ENCODE peak calls at places on chromosomes 13 and 19, in five cellular contexts. One of them, this sample, is unnamed. For H3K4me1, H3K27me3 and H3K36me3, the result is how much of the 10 kb centered on the place peaks cover.

GRCh38 chr13:20130012-20130411 is 30.8 kb downstream of the GJA3 start:
- DNase-seq in upper lobe of right lung: no peak
- DNase-seq in ascending aorta: no peak
- DNase-seq in SJSA1: no peak
- DNase-seq in body of pancreas: no peak
- DNase-seq in this sample: no peak

GRCh38 chr19:23986623-23987022 is 71.9 kb downstream of the ZNF726 start:
- DNase-seq in upper lobe of right lung: no peak
- DNase-seq in ascending aorta: no peak
- DNase-seq in SJSA1: no peak
- DNase-seq in body of pancreas: no peak
- DNase-seq in this sample: no peak

GRCh38 chr13:112735791-112736190 is 46.0 kb downstream of the ATP11A start:
- DNase-seq in upper lobe of right lung: peak
- DNase-seq in ascending aorta: no peak
- DNase-seq in SJSA1: no peak
- DNase-seq in body of pancreas: no peak
- DNase-seq in this sample: no peak

GRCh38 chr19:53977429-53977990 is 13.9 kb upstream of the CACNG6 start:
- DNase-seq in upper lobe of right lung: no peak
- DNase-seq in ascending aorta: peak
- DNase-seq in SJSA1: peak
- DNase-seq in body of pancreas: peak
- DNase-seq in this sample: peak

GRCh38 chr13:77516342-77516789 is 19.1 kb upstream of the SCEL start:
- DNase-seq in upper lobe of right lung: no peak
- DNase-seq in ascending aorta: no peak
- DNase-seq in SJSA1: no peak
- DNase-seq in body of pancreas: no peak
- DNase-seq in this sample: no peak

GRCh38 chr19:2739602-2740313 is at the start of gene SLC39A3:
- DNase-seq in upper lobe of right lung: peak
- DNase-seq in ascending aorta: peak
- DNase-seq in SJSA1: peak
- DNase-seq in body of pancreas: peak
- DNase-seq in this sample: peak

GRCh38 chr13:38498271-38498670 is 148.6 kb downstream of the UFM1 start:
- DNase-seq in upper lobe of right lung: no peak
- DNase-seq in ascending aorta: no peak
- DNase-seq in SJSA1: no peak
- DNase-seq in body of pancreas: no peak
- DNase-seq in this sample: no peak

GRCh38 chr13:114059428-114059827 is 73.0 kb downstream of the RASA3 start:
- DNase-seq in upper lobe of right lung: no peak
- DNase-seq in ascending aorta: no peak
- DNase-seq in SJSA1: no peak
- DNase-seq in body of pancreas: no peak
- DNase-seq in this sample: no peak

GRCh38 chr19:23273022-23273593 is 22.9 kb upstream of the ZNF724 start:
- DNase-seq in upper lobe of right lung: no peak
- DNase-seq in ascending aorta: no peak
- DNase-seq in SJSA1: no peak
- DNase-seq in body of pancreas: no peak
- DNase-seq in this sample: peak

GRCh38 chr13:27578121-27579030 is 42.0 kb downstream of the LNX2 start:
- DNase-seq in upper lobe of right lung: no peak
- DNase-seq in ascending aorta: no peak
- DNase-seq in SJSA1: peak
- DNase-seq in body of pancreas: no peak
- DNase-seq in this sample: no peak

GRCh38 chr13:68982961-68983619 is 1124.5 kb upstream of the ATXN8OS start:
- DNase-seq in upper lobe of right lung: no peak
- DNase-seq in ascending aorta: no peak
- DNase-seq in SJSA1: no peak
- DNase-seq in body of pancreas: no peak
- DNase-seq in this sample: no peak

GRCh38 chr13:48567521-48568331 is 34.8 kb upstream of the RCBTB2 start:
- DNase-seq in upper lobe of right lung: no peak
- DNase-seq in ascending aorta: no peak
- DNase-seq in SJSA1: no peak
- DNase-seq in body of pancreas: peak
- DNase-seq in this sample: no peak

GRCh38 chr13:77448689-77449088 is 86.8 kb upstream of the SCEL start:
- DNase-seq in upper lobe of right lung: no peak
- DNase-seq in ascending aorta: no peak
- DNase-seq in SJSA1: no peak
- DNase-seq in body of pancreas: peak
- DNase-seq in this sample: no peak

GRCh38 chr19:33472696-33473624 is 48.6 kb downstream of the PEPD start:
- DNase-seq in upper lobe of right lung: peak
- DNase-seq in ascending aorta: no peak
- DNase-seq in SJSA1: peak
- DNase-seq in body of pancreas: no peak
- DNase-seq in this sample: peak

GRCh38 chr13:52882803-52883202 is 34.4 kb upstream of the PCDH8 start:
- DNase-seq in upper lobe of right lung: no peak
- DNase-seq in ascending aorta: no peak
- DNase-seq in SJSA1: no peak
- DNase-seq in body of pancreas: no peak
- DNase-seq in this sample: no peak

GRCh38 chr19:55519461-55520311 is 17.2 kb downstream of the SBK2 start:
- DNase-seq in upper lobe of right lung: no peak
- DNase-seq in ascending aorta: no peak
- DNase-seq in SJSA1: no peak
- DNase-seq in body of pancreas: no peak
- DNase-seq in this sample: no peak

GRCh38 chr19:55640043-55640576 is 692 bp upstream of the ZNF580 start:
- DNase-seq in upper lobe of right lung: peak
- DNase-seq in ascending aorta: peak
- DNase-seq in SJSA1: no peak
- DNase-seq in body of pancreas: peak
- DNase-seq in this sample: peak

GRCh38 chr19:403221-404036 is 5.5 kb downstream of the C2CD4C start:
- DNase-seq in upper lobe of right lung: peak
- DNase-seq in ascending aorta: peak
- DNase-seq in SJSA1: no peak
- DNase-seq in body of pancreas: no peak
- DNase-seq in this sample: no peak

GRCh38 chr13:43364210-43365041 is 341.0 kb downstream of the DNAJC15 start:
- DNase-seq in upper lobe of right lung: no peak
- DNase-seq in ascending aorta: no peak
- DNase-seq in SJSA1: peak
- DNase-seq in body of pancreas: peak
- DNase-seq in this sample: no peak

GRCh38 chr19:609001-609340 is 19.3 kb downstream of the HCN2 start:
- DNase-seq in upper lobe of right lung: peak
- DNase-seq in ascending aorta: no peak
- DNase-seq in SJSA1: no peak
- DNase-seq in body of pancreas: peak
- DNase-seq in this sample: no peak

GRCh38 chr19:2661615-2662014 is 40.9 kb downstream of the GNG7 start:
- DNase-seq in upper lobe of right lung: no peak
- DNase-seq in ascending aorta: no peak
- DNase-seq in SJSA1: no peak
- DNase-seq in body of pancreas: no peak
- DNase-seq in this sample: peak

GRCh38 chr13:100100115-100100879 is 11.4 kb downstream of the PCCA start:
- DNase-seq in upper lobe of right lung: no peak
- DNase-seq in ascending aorta: no peak
- DNase-seq in SJSA1: peak
- DNase-seq in body of pancreas: peak
- DNase-seq in this sample: no peak

GRCh38 chr13:84609716-84610115 is 727.4 kb upstream of the SLITRK1 start:
- DNase-seq in upper lobe of right lung: no peak
- DNase-seq in ascending aorta: no peak
- DNase-seq in SJSA1: no peak
- DNase-seq in body of pancreas: no peak
- DNase-seq in this sample: no peak

GRCh38 chr13:28410096-28410495 is 84.8 kb downstream of the FLT1 start:
- DNase-seq in upper lobe of right lung: no peak
- DNase-seq in ascending aorta: no peak
- DNase-seq in SJSA1: no peak
- DNase-seq in body of pancreas: no peak
- DNase-seq in this sample: no peak

GRCh38 chr13:97630725-97631124 is 196.8 kb downstream of the RAP2A start:
- DNase-seq in upper lobe of right lung: no peak
- DNase-seq in ascending aorta: no peak
- DNase-seq in SJSA1: no peak
- DNase-seq in body of pancreas: no peak
- DNase-seq in this sample: no peak

GRCh38 chr19:16285769-16286564 is 38.7 kb upstream of the KLF2 start:
- DNase-seq in upper lobe of right lung: no peak
- DNase-seq in ascending aorta: peak
- DNase-seq in SJSA1: no peak
- DNase-seq in body of pancreas: no peak
- DNase-seq in this sample: no peak

GRCh38 chr13:41668130-41668757 is 210.9 kb downstream of the RGCC start:
- DNase-seq in upper lobe of right lung: no peak
- DNase-seq in ascending aorta: peak
- DNase-seq in SJSA1: peak
- DNase-seq in body of pancreas: peak
- DNase-seq in this sample: peak

GRCh38 chr13:98517576-98518310 is 59.2 kb downstream of the STK24 start:
- DNase-seq in upper lobe of right lung: no peak
- DNase-seq in ascending aorta: peak
- DNase-seq in SJSA1: no peak
- DNase-seq in body of pancreas: no peak
- DNase-seq in this sample: no peak

GRCh38 chr19:32265991-32266390 is 79.4 kb upstream of the ZNF507 start:
- DNase-seq in upper lobe of right lung: no peak
- DNase-seq in ascending aorta: no peak
- DNase-seq in SJSA1: no peak
- DNase-seq in body of pancreas: no peak
- DNase-seq in this sample: no peak

DNA sequence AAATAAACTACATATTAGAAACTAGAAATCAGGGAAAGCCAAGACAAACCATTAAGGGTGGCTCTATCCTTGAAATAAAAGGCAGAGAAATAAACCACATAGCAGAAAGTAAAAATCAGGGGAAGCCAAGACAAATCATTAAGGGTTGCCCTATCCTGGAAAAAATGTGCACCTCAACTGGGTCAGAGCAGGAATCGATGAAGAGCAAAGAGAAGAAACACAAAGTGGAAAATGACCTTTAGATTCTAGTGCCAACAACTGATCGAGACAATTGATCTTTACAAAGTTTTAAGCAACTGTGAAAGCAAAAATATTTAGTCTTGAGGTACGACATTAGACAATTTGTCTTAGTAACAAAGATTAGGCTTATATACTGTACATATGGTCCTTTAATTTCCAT is 26.6 kb downstream of the KLF12 start:
- DNase-seq in upper lobe of right lung: no peak
- DNase-seq in ascending aorta: no peak
- DNase-seq in SJSA1: no peak
- DNase-seq in body of pancreas: no peak
- DNase-seq in this sample: no peak
- H3K4me1 ChIP-seq in upper lobe of right lung: under half
- H3K4me1 ChIP-seq in ascending aorta: under half
- H3K4me1 ChIP-seq in SJSA1: under half
- H3K4me1 ChIP-seq in body of pancreas: under half
- H3K4me1 ChIP-seq in this sample: under half

GRCh38 chr13:94301487-94301886 is 178.0 kb downstream of the DCT start:
- DNase-seq in upper lobe of right lung: no peak
- DNase-seq in ascending aorta: no peak
- DNase-seq in SJSA1: no peak
- DNase-seq in body of pancreas: no peak
- DNase-seq in this sample: no peak
- H3K27me3 ChIP-seq in upper lobe of right lung: under half
- H3K27me3 ChIP-seq in ascending aorta: under half
- H3K27me3 ChIP-seq in SJSA1: under half
- H3K27me3 ChIP-seq in body of pancreas: under half
- H3K27me3 ChIP-seq in this sample: under half

GRCh38 chr19:46999377-46999776 is 20.3 kb upstream of the NPAS1 start:
- DNase-seq in upper lobe of right lung: no peak
- DNase-seq in ascending aorta: no peak
- DNase-seq in SJSA1: no peak
- DNase-seq in body of pancreas: no peak
- DNase-seq in this sample: no peak
- H3K36me3 ChIP-seq in upper lobe of right lung: under half
- H3K36me3 ChIP-seq in ascending aorta: under half
- H3K36me3 ChIP-seq in SJSA1: half or more
- H3K36me3 ChIP-seq in body of pancreas: under half
- H3K36me3 ChIP-seq in this sample: under half

DNA sequence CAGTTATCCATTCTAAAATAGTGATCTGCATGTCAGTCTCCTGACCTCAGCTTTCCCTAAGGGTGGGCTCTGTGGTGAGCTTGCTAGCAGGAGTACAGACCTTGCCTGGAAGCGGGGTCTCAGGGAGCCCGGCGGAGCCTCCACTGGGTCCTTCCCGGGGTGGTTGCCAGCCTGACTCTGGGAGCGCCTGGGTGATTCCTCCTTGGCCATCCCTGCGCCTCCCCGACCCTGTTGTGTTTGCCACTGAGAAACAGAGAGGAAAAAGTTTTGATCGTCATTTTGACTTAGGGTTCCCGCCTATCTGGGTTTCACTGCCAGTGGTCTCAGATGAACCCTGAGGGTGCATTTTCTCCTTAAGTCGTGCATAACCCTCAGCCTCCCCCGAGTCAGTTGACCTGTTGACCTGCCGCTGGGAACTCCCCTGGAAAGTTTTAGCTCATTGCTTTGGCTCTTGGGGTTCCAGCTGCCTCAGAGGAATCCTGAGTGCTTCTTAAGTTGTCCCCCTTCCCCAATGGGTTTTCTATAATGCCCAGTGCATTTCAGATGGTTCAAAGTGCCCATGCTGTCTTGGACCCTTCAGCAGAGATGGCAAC is 117.8 kb downstream of the RAB20 start:
- DNase-seq in upper lobe of right lung: no peak
- DNase-seq in ascending aorta: peak
- DNase-seq in SJSA1: no peak
- DNase-seq in body of pancreas: no peak
- DNase-seq in this sample: no peak
- H3K4me1 ChIP-seq in upper lobe of right lung: under half
- H3K4me1 ChIP-seq in ascending aorta: under half
- H3K4me1 ChIP-seq in SJSA1: under half
- H3K4me1 ChIP-seq in body of pancreas: under half
- H3K4me1 ChIP-seq in this sample: half or more

GRCh38 chr19:41850381-41850780 is 5.5 kb downstream of the DMRTC2 start:
- DNase-seq in upper lobe of right lung: no peak
- DNase-seq in ascending aorta: no peak
- DNase-seq in SJSA1: no peak
- DNase-seq in body of pancreas: no peak
- DNase-seq in this sample: no peak
- H3K27me3 ChIP-seq in upper lobe of right lung: under half
- H3K27me3 ChIP-seq in ascending aorta: under half
- H3K27me3 ChIP-seq in SJSA1: half or more
- H3K27me3 ChIP-seq in body of pancreas: under half
- H3K27me3 ChIP-seq in this sample: under half

DNA sequence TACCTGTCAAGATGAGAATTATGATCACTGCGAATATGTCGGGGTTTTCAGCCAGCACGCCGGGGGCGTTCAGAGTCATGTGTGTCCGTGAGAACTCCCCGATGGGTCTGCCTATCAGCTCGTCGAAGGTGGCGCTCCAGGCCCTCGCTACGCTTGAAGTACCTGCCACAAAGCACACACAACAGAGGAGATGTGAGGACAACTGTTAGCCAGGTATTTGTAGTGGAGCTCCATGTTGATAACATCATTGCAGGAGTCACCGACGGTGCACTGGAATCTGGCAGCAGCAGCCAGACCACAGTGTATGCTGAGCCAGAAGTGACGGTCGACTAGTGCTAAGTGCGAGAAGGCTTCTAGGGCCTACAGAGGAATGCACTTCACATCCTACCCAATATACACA is 62.7 kb downstream of the SLC7A1 start:
- DNase-seq in upper lobe of right lung: no peak
- DNase-seq in ascending aorta: no peak
- DNase-seq in SJSA1: no peak
- DNase-seq in body of pancreas: no peak
- DNase-seq in this sample: no peak
- H3K36me3 ChIP-seq in upper lobe of right lung: under half
- H3K36me3 ChIP-seq in ascending aorta: under half
- H3K36me3 ChIP-seq in SJSA1: half or more
- H3K36me3 ChIP-seq in body of pancreas: under half
- H3K36me3 ChIP-seq in this sample: under half